ENCODE peak calls at places on chromosomes 5 and 9, in six cellular contexts. S is stimulated activated CD4-positive, alpha-beta T cell treated with anti-CD3 and anti-CD28 coated beads, Interleukin-2, amount 100 ng/mL, for 48 hours; E is effector memory CD4-positive, alpha-beta T cell; H is CD8-positive, alpha-beta memory T cell; U is NCI-H345; I is astrocyte of the spinal cord. V is an unnamed sample.
A peak's percentile ranks its signal among the peaks of the same experiment; 100 is the strongest.

GRCh38 chr5:14912206-14912605 is 40.6 kb upstream of the ANKH start:
- DNase-seq in S (no peak), E (no peak), H (no peak), U (no peak), I (no peak), V (no peak)

GRCh38 chr5:14721990-14722656 is 57.6 kb downstream of the OTULIN start:
- DNase-seq in S (no peak), E (no peak), H (no peak), U (no peak), I (no peak), V (no peak)

GRCh38 chr5:55896663-55897062 is 45.5 kb downstream of the IL31RA start:
- DNase-seq in S (no peak), E (no peak), H (no peak), U (no peak), I (no peak), V (no peak)

GRCh38 chr9:20945856-20946255 is 85.6 kb downstream of the HACD4 start:
- DNase-seq in S (no peak), E (no peak), H (no peak), U (no peak), I (no peak), V (no peak)

GRCh38 chr9:137350696-137351584 is 48.9 kb upstream of the NRARP start:
- DNase-seq in S (no peak), E (no peak), H (no peak), U (no peak), I (no peak), V (no peak)

GRCh38 chr9:974064-974992 is 2.1 kb upstream of the DMRT3 start:
- DNase-seq in S (no peak), E (no peak), H (no peak), U (no peak), I (no peak), V (no peak)

GRCh38 chr9:9847750-9848149 is 765.1 kb downstream of the PTPRD start:
- DNase-seq in S (no peak), E (no peak), H (no peak), U (no peak), I (no peak), V (no peak)

GRCh38 chr9:120183615-120184014 is 396.4 kb downstream of the CDK5RAP2 start:
- DNase-seq in S (no peak), E (no peak), H (no peak), U (no peak), I (no peak), V (no peak)

GRCh38 chr9:97980918-97981827 is 2.0 kb upstream of the ANP32B start:
- DNase-seq in S (no peak), E (no peak), H (no peak), U (peak; percentile 22), I (no peak), V (no peak)